ENCODE peak calls at places on chromosomes 6 and 20, in four cellular contexts. W, A, R and S are unnamed samples.

GRCh38 chr20:34922654-34923381 is 32.8 kb downstream of the GSS start:
- DNase-seq in W (peak; percentile 94), A (peak; percentile 52), R (no peak), S (no peak)

GRCh38 chr6:75205776-75206334 is at the start of gene COL12A1:
- DNase-seq in W (peak; percentile 99), A (peak; percentile 100), R (peak; percentile 15), S (no peak)

GRCh38 chr20:61934716-61935530 is 130.8 kb downstream of the TAF4 start:
- DNase-seq in W (no peak), A (no peak), R (no peak), S (no peak)

GRCh38 chr6:64811145-64811544 is 895.9 kb downstream of the EYS start:
- DNase-seq in W (no peak), A (no peak), R (no peak), S (no peak)

GRCh38 chr6:142855877-142856606 is 88.9 kb downstream of the HIVEP2 start:
- DNase-seq in W (no peak), A (no peak), R (no peak), S (no peak)

GRCh38 chr6:111683749-111684267 is 78.1 kb upstream of the TRAF3IP2 start:
- DNase-seq in W (peak; percentile 79), A (peak; percentile 81), R (no peak), S (no peak)

GRCh38 chr6:132130530-132131298 is 179.5 kb upstream of the CCN2 start:
- DNase-seq in W (no peak), A (no peak), R (peak; percentile 11), S (no peak)

GRCh38 chr6:35737413-35738211 is 780 bp downstream of the ARMC12 start:
- DNase-seq in W (peak; percentile 92), A (peak; percentile 66), R (peak; percentile 80), S (no peak)

GRCh38 chr6:108071736-108072276 is 2.7 kb downstream of the OSTM1 start:
- DNase-seq in W (no peak), A (no peak), R (no peak), S (no peak)

GRCh38 chr20:62316331-62317166 is 13.8 kb downstream of the ADRM1 start:
- DNase-seq in W (no peak), A (no peak), R (no peak), S (no peak)

GRCh38 chr6:43093361-43094289 is 17.5 kb downstream of the PTK7 start:
- DNase-seq in W (peak; percentile 70), A (peak; percentile 64), R (no peak), S (no peak)